ENCODE peak calls at places on chromosome 15, in four cellular contexts. G is T47D, U is osteocyte, Q is fibroblast of lung. X is an unnamed sample.

GRCh38 chr15:87142096-87142495 is 1062.4 kb downstream of the AGBL1 start:
- DNase-seq in Q (no peak), U (no peak), G (no peak), X (no peak)

GRCh38 chr15:93658026-93658790 is 569.2 kb upstream of the RGMA start:
- DNase-seq in Q (no peak), G (no peak), U (no peak), X (no peak)

GRCh38 chr15:66644815-66645345 is 57.2 kb upstream of the SMAD6 start:
- DNase-seq in Q (peak), U (no peak), G (no peak), X (no peak)

GRCh38 chr15:93413745-93414144 is 324.7 kb upstream of the RGMA start:
- DNase-seq in G (no peak), Q (no peak), U (no peak), X (no peak)

GRCh38 chr15:90710436-90710835 is 6.7 kb upstream of the BLM start:
- DNase-seq in G (no peak), U (peak), Q (peak), X (no peak)

GRCh38 chr15:24223739-24224138 is 451.8 kb upstream of the NPAP1 start:
- DNase-seq in G (no peak), U (no peak), Q (no peak), X (no peak)

GRCh38 chr15:95894407-95894956 is 436.0 kb upstream of the NR2F2 start:
- DNase-seq in G (no peak), Q (peak), U (no peak), X (no peak)

GRCh38 chr15:71725215-71725955 is 85.0 kb upstream of the NR2E3 start:
- DNase-seq in U (no peak), Q (peak), G (no peak), X (no peak)

GRCh38 chr15:100596792-100597191 is 5.2 kb downstream of the LINS1 start:
- DNase-seq in Q (no peak), U (no peak), G (no peak), X (no peak)

GRCh38 chr15:66761723-66762595 is 59.9 kb downstream of the SMAD6 start:
- DNase-seq in G (no peak), Q (no peak), U (no peak), X (no peak)

GRCh38 chr15:61816856-61817255 is 243.4 kb downstream of the VPS13C start:
- DNase-seq in G (no peak), U (peak), Q (no peak), X (no peak)